ENCODE peak calls at places on chromosomes 4 and X, in seven cellular contexts. D is HCT116, G is GM23338, P is SK-N-SH, R is Panc1, J is K562, E is GM12878. N is an unnamed sample.

GRCh38 chr4:95013236-95013635 is 255.5 kb downstream of the BMPR1B start:
- DNase-seq in D (no peak), G (no peak), P (no peak), R (no peak), J (no peak), E (no peak), N (no peak)

GRCh38 chrX:111170017-111170416 is 74.0 kb downstream of the PAK3 start:
- DNase-seq in D (no peak), G (no peak), P (no peak), R (no peak), J (no peak), E (no peak), N (no peak)

GRCh38 chrX:104854790-104855340 is 288.9 kb downstream of the IL1RAPL2 start:
- DNase-seq in D (no peak), G (no peak), P (no peak), R (no peak), J (no peak), E (no peak), N (no peak)

GRCh38 chr4:67104145-67104544 is 441.2 kb downstream of the CENPC start:
- DNase-seq in D (no peak), G (no peak), P (no peak), R (no peak), J (no peak), E (no peak), N (no peak)

GRCh38 chrX:75181721-75182120 is 25.6 kb upstream of the ABCB7 start:
- DNase-seq in D (no peak), G (no peak), P (no peak), R (no peak), J (no peak), E (no peak), N (no peak)

GRCh38 chrX:12563121-12563520 is 228.1 kb upstream of the PRPS2 start:
- DNase-seq in D (no peak), G (no peak), P (no peak), R (no peak), J (no peak), E (no peak), N (no peak)

GRCh38 chrX:109475174-109475891 is 6.6 kb downstream of the GUCY2F start:
- DNase-seq in D (peak; percentile 54), G (peak; percentile 74), P (peak; percentile 31), R (peak; percentile 7), J (peak; percentile 26), E (no peak), N (peak; percentile 32)

GRCh38 chrX:151225843-151226242 is 49.5 kb downstream of the GPR50 start:
- DNase-seq in D (no peak), G (no peak), P (no peak), R (no peak), J (no peak), E (no peak), N (no peak)

GRCh38 chr4:145878501-145879435 is 59.9 kb downstream of the ZNF827 start:
- DNase-seq in D (no peak), G (no peak), P (peak; percentile 8), R (no peak), J (no peak), E (no peak), N (no peak)

GRCh38 chrX:38880460-38880859 is 79.2 kb downstream of the MID1IP1 start:
- DNase-seq in D (no peak), G (no peak), P (no peak), R (no peak), J (no peak), E (no peak), N (no peak)

GRCh38 chrX:111646515-111646914 is 34.5 kb upstream of the ALG13 start:
- DNase-seq in D (no peak), G (no peak), P (no peak), R (no peak), J (no peak), E (no peak), N (no peak)

GRCh38 chr4:129545599-129546278 is 449.8 kb downstream of the C4orf33 start:
- DNase-seq in D (no peak), G (no peak), P (no peak), R (no peak), J (no peak), E (no peak), N (no peak)

GRCh38 chr4:146959692-146960091 is 14.0 kb upstream of the TTC29 start:
- DNase-seq in D (no peak), G (no peak), P (no peak), R (no peak), J (no peak), E (no peak), N (no peak)

GRCh38 chr4:66465111-66465510 is 794.8 kb upstream of the EPHA5 start:
- DNase-seq in D (no peak), G (no peak), P (no peak), R (no peak), J (no peak), E (no peak), N (no peak)

GRCh38 chr4:100420571-100420970 is 97.3 kb downstream of the EMCN start:
- DNase-seq in D (no peak), G (no peak), P (no peak), R (no peak), J (no peak), E (no peak), N (no peak)

GRCh38 chrX:154750301-154751120 is at the start of gene GAB3:
- DNase-seq in D (no peak), G (peak; percentile 55), P (peak; percentile 65), R (no peak), J (peak; percentile 27), E (no peak), N (no peak)

GRCh38 chr4:139214039-139214534 is 37.1 kb upstream of the ELF2 start:
- DNase-seq in D (no peak), G (peak; percentile 78), P (no peak), R (no peak), J (peak; percentile 16), E (peak; percentile 65), N (peak; percentile 93)

GRCh38 chr4:663438-664428 is 10.3 kb downstream of the ATP5ME start:
- DNase-seq in D (no peak), G (peak; percentile 84), P (peak; percentile 95), R (no peak), J (no peak), E (no peak), N (no peak)

GRCh38 chr4:83138979-83139378 is 24.4 kb upstream of the PLAC8 start:
- DNase-seq in D (no peak), G (no peak), P (no peak), R (no peak), J (no peak), E (no peak), N (no peak)
- TF ChIP-seq REST in D (no peak), G (no peak), P (no peak), R (no peak), J (no peak), E (no peak), N (no peak)

DNA sequence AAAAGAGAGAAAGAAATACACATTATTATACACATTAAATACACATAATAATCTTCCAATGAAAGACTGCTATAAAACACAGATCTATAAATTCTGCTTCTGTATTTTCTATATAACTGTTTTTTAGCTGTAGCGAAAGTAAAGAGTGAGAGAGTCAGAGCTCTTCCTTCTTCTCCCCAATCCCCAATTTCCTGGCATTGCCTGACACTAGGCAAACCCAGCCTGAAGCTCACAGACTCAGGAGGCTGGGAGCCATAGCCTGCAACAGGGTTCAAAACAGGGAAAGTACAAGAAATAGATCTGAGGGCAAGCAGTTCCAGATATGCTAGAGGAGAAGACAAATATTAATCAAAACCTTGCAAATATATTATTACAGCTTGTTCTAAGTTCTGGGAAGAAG is 201.6 kb downstream of the HNRNPD start:
- DNase-seq in D (no peak), G (no peak), P (no peak), R (no peak), J (no peak), E (no peak), N (no peak)
- TF ChIP-seq CTCF in D (no peak), G (no peak), P (no peak), R (no peak), J (no peak), E (no peak), N (no peak)

GRCh38 chrX:108033890-108034289 is 11.0 kb upstream of the VSIG1 start:
- DNase-seq in D (no peak), G (no peak), P (no peak), R (no peak), J (no peak), E (no peak), N (no peak)

GRCh38 chrX:108032944-108033343 is 11.9 kb upstream of the VSIG1 start:
- DNase-seq in D (no peak), G (no peak), P (no peak), R (no peak), J (no peak), E (no peak), N (no peak)

GRCh38 chrX:108034725-108035124 is 10.1 kb upstream of the VSIG1 start:
- DNase-seq in D (no peak), G (no peak), P (no peak), R (no peak), J (no peak), E (no peak), N (no peak)

DNA sequence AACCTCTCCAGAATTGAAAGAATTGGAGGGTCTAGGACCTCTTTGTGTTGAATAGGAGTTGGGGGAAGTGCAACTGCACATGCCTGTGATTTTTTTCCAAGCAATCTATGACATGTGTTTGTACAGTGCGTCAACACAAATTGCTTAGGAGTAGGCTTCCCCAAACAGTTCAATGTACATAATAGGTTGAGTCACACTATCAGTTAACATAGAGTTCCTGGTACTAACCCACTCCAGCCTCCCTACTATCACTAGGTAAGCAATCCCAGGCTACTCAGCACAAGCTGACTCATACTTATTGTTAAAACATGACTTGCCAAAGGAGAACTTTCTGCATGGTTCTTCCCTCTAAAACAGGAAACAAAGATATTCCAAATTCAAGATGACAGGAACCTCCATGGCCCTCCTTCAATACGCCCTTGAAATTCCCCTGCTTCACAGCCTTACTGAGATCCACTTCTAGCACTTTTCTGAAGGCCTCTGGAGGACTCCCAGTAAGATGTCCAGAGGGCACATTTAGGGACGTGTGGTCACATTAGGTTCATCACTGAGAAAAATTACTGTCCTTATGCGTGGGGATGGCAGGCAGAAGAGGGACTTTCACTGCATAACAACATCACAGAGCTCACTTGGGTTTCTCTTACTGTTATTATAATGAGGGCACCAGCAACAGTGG is 8.4 kb upstream of the VSIG1 start:
- DNase-seq in D (no peak), G (no peak), P (no peak), R (peak; percentile 89), J (peak; percentile 18), E (no peak), N (no peak)
- TF ChIP-seq POLR2AphosphoS5 in D (no peak), G (no peak), P (no peak), R (peak; percentile 69), J (no peak), E (no peak), N (no peak)

GRCh38 chr4:168487821-168488162 is 7.5 kb upstream of the DDX60L start:
- DNase-seq in D (no peak), G (no peak), P (no peak), R (no peak), J (no peak), E (no peak), N (no peak)

GRCh38 chr4:168489616-168490015 is 7.2 kb upstream of the PALLD start:
- DNase-seq in D (no peak), G (no peak), P (no peak), R (no peak), J (no peak), E (no peak), N (no peak)

GRCh38 chr4:168485511-168485910 is 5.2 kb upstream of the DDX60L start:
- DNase-seq in D (no peak), G (no peak), P (no peak), R (no peak), J (no peak), E (no peak), N (no peak)

GRCh38 chr4:168488800-168489404 is 8.0 kb upstream of the PALLD start:
- DNase-seq in D (no peak), G (no peak), P (no peak), R (no peak), J (no peak), E (no peak), N (no peak)

GRCh38 chr4:168486961-168487820 is 6.9 kb upstream of the DDX60L start:
- DNase-seq in D (peak; percentile 96), G (no peak), P (no peak), R (no peak), J (no peak), E (no peak), N (no peak)
- TF ChIP-seq REST in D (no peak), G (no peak), P (no peak), R (no peak), J (no peak), E (no peak), N (no peak)